ENCODE peak calls at places on chromosomes 13 and 19, in ten cellular contexts. P is SW 1271; R is breast epithelium; J is glutamatergic neuron; A is caudate nucleus; Z is WTC11; K is B cell; E is effector CD4-positive, alpha-beta T cell; Y is activated naive CD4-positive, alpha-beta T cell; M is hepatic stellate cell. X is an unnamed sample.

GRCh38 chr13:82165396-82166174 is 1716.7 kb downstream of the SLITRK1 start:
- DNase-seq in P (no peak), R (no peak), J (no peak), A (no peak), Z (peak), K (no peak), E (no peak), Y (no peak), M (no peak), X (no peak)

GRCh38 chr13:104318121-104318520 is 1251.9 kb upstream of the SLC10A2 start:
- DNase-seq in P (no peak), R (no peak), J (no peak), A (no peak), Z (no peak), K (no peak), E (no peak), Y (no peak), M (peak), X (no peak)

GRCh38 chr19:536881-537404 is 5.4 kb downstream of the CDC34 start:
- DNase-seq in P (no peak), R (no peak), J (no peak), A (no peak), Z (no peak), K (no peak), E (no peak), Y (no peak), M (no peak), X (no peak)

GRCh38 chr13:113751491-113751890 is 7.5 kb upstream of the TMEM255B start:
- DNase-seq in P (no peak), R (no peak), J (no peak), A (no peak), Z (no peak), K (no peak), E (no peak), Y (no peak), M (no peak), X (no peak)

GRCh38 chr19:17234911-17235617 is 9.0 kb downstream of the OCEL1 start:
- DNase-seq in P (peak), R (no peak), J (no peak), A (peak), Z (peak), K (peak), E (peak), Y (peak), M (no peak), X (no peak)

GRCh38 chr13:40438999-40439797 is 227.2 kb downstream of the FOXO1 start:
- DNase-seq in P (no peak), R (no peak), J (no peak), A (no peak), Z (no peak), K (no peak), E (no peak), Y (no peak), M (peak), X (no peak)

GRCh38 chr19:14943601-14944000 is 2.3 kb downstream of the OR7C2 start:
- DNase-seq in P (peak), R (no peak), J (no peak), A (no peak), Z (no peak), K (no peak), E (no peak), Y (no peak), M (peak), X (no peak)

GRCh38 chr19:41521860-41522555 is 54.0 kb upstream of the CEACAM21 start:
- DNase-seq in P (no peak), R (no peak), J (peak), A (no peak), Z (peak), K (peak), E (peak), Y (peak), M (no peak), X (no peak)

GRCh38 chr13:83312194-83312593 is 570.1 kb downstream of the SLITRK1 start:
- DNase-seq in P (no peak), R (no peak), J (no peak), A (no peak), Z (no peak), K (no peak), E (no peak), Y (no peak), M (no peak), X (no peak)

GRCh38 chr19:45768644-45769053 is 403 bp downstream of the SIX5 start:
- DNase-seq in P (no peak), R (no peak), J (no peak), A (no peak), Z (peak), K (peak), E (peak), Y (peak), M (peak), X (no peak)

GRCh38 chr13:82717249-82717648 is 1165.0 kb downstream of the SLITRK1 start:
- DNase-seq in P (no peak), R (no peak), J (no peak), A (no peak), Z (no peak), K (no peak), E (no peak), Y (no peak), M (no peak), X (no peak)

GRCh38 chr13:77150651-77151050 is 123.7 kb upstream of the FBXL3 start:
- DNase-seq in P (no peak), R (no peak), J (no peak), A (no peak), Z (no peak), K (no peak), E (no peak), Y (no peak), M (no peak), X (no peak)

GRCh38 chr19:5173993-5174392 is 166.6 kb downstream of the PTPRS start:
- DNase-seq in P (no peak), R (no peak), J (no peak), A (no peak), Z (no peak), K (no peak), E (no peak), Y (no peak), M (no peak), X (no peak)

GRCh38 chr13:85254641-85255040 is 544.6 kb downstream of the SLITRK6 start:
- DNase-seq in P (no peak), R (no peak), J (no peak), A (no peak), Z (no peak), K (no peak), E (no peak), Y (no peak), M (no peak), X (no peak)

GRCh38 chr13:28548872-28549271 is 53.9 kb upstream of the FLT1 start:
- DNase-seq in P (no peak), R (no peak), J (no peak), A (no peak), Z (no peak), K (no peak), E (no peak), Y (no peak), M (no peak), X (no peak)

GRCh38 chr19:3961007-3961406 is 9.9 kb downstream of the DAPK3 start:
- DNase-seq in P (no peak), R (no peak), J (no peak), A (no peak), Z (no peak), K (no peak), E (no peak), Y (no peak), M (no peak), X (no peak)

GRCh38 chr19:3163230-3163886 is 15.2 kb upstream of the S1PR4 start:
- DNase-seq in P (peak), R (peak), J (peak), A (no peak), Z (peak), K (peak), E (peak), Y (peak), M (peak), X (peak)

GRCh38 chr13:20136781-20137703 is 23.8 kb downstream of the GJA3 start:
- DNase-seq in P (no peak), R (no peak), J (peak), A (no peak), Z (peak), K (peak), E (no peak), Y (peak), M (no peak), X (no peak)

GRCh38 chr13:22047082-22047784 is 376.4 kb downstream of the FGF9 start:
- DNase-seq in P (no peak), R (no peak), J (no peak), A (no peak), Z (no peak), K (no peak), E (no peak), Y (no peak), M (no peak), X (no peak)

GRCh38 chr13:69107436-69107835 is 1000.2 kb upstream of the ATXN8OS start:
- DNase-seq in P (no peak), R (no peak), J (no peak), A (no peak), Z (no peak), K (no peak), E (no peak), Y (no peak), M (no peak), X (no peak)

GRCh38 chr13:30371649-30372265 is 50.5 kb upstream of the UBE2L5 start:
- DNase-seq in P (peak), R (no peak), J (no peak), A (no peak), Z (no peak), K (peak), E (peak), Y (peak), M (peak), X (no peak)

GRCh38 chr19:37941820-37942515 is 35.0 kb downstream of the SIPA1L3 start:
- DNase-seq in P (no peak), R (no peak), J (no peak), A (no peak), Z (no peak), K (no peak), E (no peak), Y (no peak), M (no peak), X (no peak)

GRCh38 chr13:48783831-48784230 is 130.1 kb downstream of the CYSLTR2 start:
- DNase-seq in P (no peak), R (no peak), J (no peak), A (no peak), Z (no peak), K (no peak), E (no peak), Y (no peak), M (no peak), X (no peak)

GRCh38 chr13:91398413-91399188 is at the start of gene GPC5:
- DNase-seq in P (peak), R (peak), J (peak), A (peak), Z (peak), K (peak), E (peak), Y (peak), M (peak), X (peak)